ENCODE peak calls at places on chromosome 19, in seven cellular contexts. S, W, Q, E, G, A and B are unnamed samples.

GRCh38 chr19:38740932-38741331 is 3.3 kb downstream of the CAPN12 start:
- DNase-seq in E (no peak), W (no peak), S (no peak), G (no peak), A (no peak), Q (no peak), B (no peak)

GRCh38 chr19:46704379-46705076 is 12.4 kb downstream of the PRKD2 start:
- DNase-seq in E (peak; percentile 50), W (peak; percentile 52), Q (peak; percentile 69), G (peak; percentile 85), A (peak; percentile 80), S (peak; percentile 95), B (peak; percentile 81)

GRCh38 chr19:48970923-48971395 is 5.8 kb downstream of the FTL start:
- DNase-seq in W (peak; percentile 88), A (peak; percentile 93), Q (peak; percentile 80), E (peak; percentile 83), G (peak; percentile 91), S (peak; percentile 97), B (peak; percentile 80)

GRCh38 chr19:46478356-46478986 is 7.1 kb upstream of the PNMA8A start:
- DNase-seq in Q (no peak), E (peak; percentile 80), G (no peak), A (no peak), S (peak; percentile 97), W (peak; percentile 81), B (no peak)

GRCh38 chr19:41411682-41412265 is 14.2 kb downstream of the BCKDHA start:
- DNase-seq in Q (peak; percentile 94), A (peak; percentile 41), G (no peak), E (no peak), S (no peak), W (no peak), B (no peak)

GRCh38 chr19:42352216-42352892 is 26.9 kb downstream of the MEGF8 start:
- DNase-seq in S (peak; percentile 42), W (peak; percentile 20), E (peak; percentile 41), A (peak; percentile 53), Q (no peak), G (no peak), B (no peak)

GRCh38 chr19:15014579-15014978 is 34.7 kb upstream of the CASP14 start:
- DNase-seq in Q (no peak), G (no peak), A (no peak), E (no peak), S (peak; percentile 39), W (no peak), B (peak; percentile 21)

GRCh38 chr19:12991296-12991695 is 4.0 kb upstream of the NFIX start:
- DNase-seq in S (no peak), E (no peak), G (no peak), Q (no peak), W (no peak), A (no peak), B (no peak)

GRCh38 chr19:58060231-58060630 is 1.1 kb downstream of the ZNF135 start:
- DNase-seq in E (no peak), Q (no peak), G (peak; percentile 28), W (no peak), A (no peak), S (no peak), B (no peak)

GRCh38 chr19:45768644-45769053 is 403 bp downstream of the SIX5 start:
- DNase-seq in G (peak; percentile 26), Q (no peak), W (peak; percentile 52), A (no peak), S (peak; percentile 51), E (peak; percentile 81), B (peak; percentile 63)

GRCh38 chr19:17391371-17392151 is 2.4 kb downstream of the CCDC194 start:
- DNase-seq in S (peak; percentile 49), Q (no peak), E (no peak), W (no peak), G (no peak), A (no peak), B (no peak)

GRCh38 chr19:41546386-41546789 is 29.6 kb upstream of the CEACAM21 start:
- DNase-seq in E (no peak), W (no peak), Q (peak; percentile 41), S (no peak), G (no peak), A (no peak), B (no peak)

GRCh38 chr19:47573076-47574026 is at the start of gene ZNF541:
- DNase-seq in E (peak; percentile 69), Q (peak; percentile 44), S (peak; percentile 43), A (no peak), W (peak; percentile 61), G (peak; percentile 89), B (no peak)

GRCh38 chr19:15159251-15159650 is 41.5 kb downstream of the NOTCH3 start:
- DNase-seq in Q (no peak), E (peak; percentile 57), G (no peak), W (peak; percentile 43), S (peak; percentile 57), A (no peak), B (no peak)

GRCh38 chr19:39086401-39086800 is 2.2 kb downstream of the ACP7 start:
- DNase-seq in G (no peak), W (no peak), A (no peak), E (no peak), S (no peak), Q (no peak), B (no peak)

GRCh38 chr19:38093587-38093986 is 130.4 kb downstream of the DPF1 start:
- DNase-seq in S (no peak), W (no peak), Q (no peak), G (no peak), A (peak; percentile 38), E (no peak), B (no peak)

GRCh38 chr19:10915511-10916091 is 12.8 kb downstream of the YIPF2 start:
- DNase-seq in A (no peak), Q (peak; percentile 87), W (peak; percentile 71), E (peak; percentile 97), S (no peak), G (no peak), B (no peak)

GRCh38 chr19:11978492-11979100 is 13.8 kb downstream of the ZNF763 start:
- DNase-seq in W (no peak), A (no peak), Q (no peak), E (no peak), S (no peak), G (no peak), B (no peak)

DNA sequence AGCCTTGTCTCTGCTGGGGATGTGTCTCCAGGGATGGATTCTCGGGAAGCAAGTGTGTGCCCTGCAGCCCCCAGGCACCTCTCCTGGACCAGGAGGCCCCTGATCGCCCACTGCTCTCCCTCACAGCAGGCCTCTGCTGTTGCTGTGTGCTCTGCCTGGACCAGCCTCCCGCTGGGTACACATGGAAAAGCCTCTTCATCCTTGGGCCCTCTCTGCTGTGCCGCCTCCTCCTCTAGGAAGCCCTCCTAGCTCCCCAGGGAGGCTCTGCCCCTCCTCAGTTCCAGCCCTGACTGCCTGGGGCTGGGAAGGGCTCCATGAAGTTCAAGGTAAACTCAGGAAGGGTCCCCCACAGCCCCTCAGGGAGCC is 12.0 kb downstream of the NDUFA11 start:
- DNase-seq in Q (peak; percentile 26), W (no peak), E (no peak), G (no peak), A (peak; percentile 35), S (no peak), B (no peak)
- H3K4me3 ChIP-seq in Q (no peak overlapping the region), W (no peak overlapping the region), E (no peak overlapping the region), G (no peak overlapping the region), A (no peak overlapping the region), S (no peak overlapping the region), B (no peak overlapping the region)

GRCh38 chr19:21569497-21569870 is 64.1 kb downstream of the ZNF429 start:
- DNase-seq in E (peak; percentile 75), S (no peak), A (no peak), Q (peak; percentile 82), W (no peak), G (no peak), B (peak; percentile 79)
- H3K4me3 ChIP-seq in E (peak overlapping the region; percentile 96), S (no peak overlapping the region), A (no peak overlapping the region), Q (no peak overlapping the region), W (no peak overlapping the region), G (peak overlapping the region; percentile 55), B (peak overlapping the region; percentile 71)

DNA sequence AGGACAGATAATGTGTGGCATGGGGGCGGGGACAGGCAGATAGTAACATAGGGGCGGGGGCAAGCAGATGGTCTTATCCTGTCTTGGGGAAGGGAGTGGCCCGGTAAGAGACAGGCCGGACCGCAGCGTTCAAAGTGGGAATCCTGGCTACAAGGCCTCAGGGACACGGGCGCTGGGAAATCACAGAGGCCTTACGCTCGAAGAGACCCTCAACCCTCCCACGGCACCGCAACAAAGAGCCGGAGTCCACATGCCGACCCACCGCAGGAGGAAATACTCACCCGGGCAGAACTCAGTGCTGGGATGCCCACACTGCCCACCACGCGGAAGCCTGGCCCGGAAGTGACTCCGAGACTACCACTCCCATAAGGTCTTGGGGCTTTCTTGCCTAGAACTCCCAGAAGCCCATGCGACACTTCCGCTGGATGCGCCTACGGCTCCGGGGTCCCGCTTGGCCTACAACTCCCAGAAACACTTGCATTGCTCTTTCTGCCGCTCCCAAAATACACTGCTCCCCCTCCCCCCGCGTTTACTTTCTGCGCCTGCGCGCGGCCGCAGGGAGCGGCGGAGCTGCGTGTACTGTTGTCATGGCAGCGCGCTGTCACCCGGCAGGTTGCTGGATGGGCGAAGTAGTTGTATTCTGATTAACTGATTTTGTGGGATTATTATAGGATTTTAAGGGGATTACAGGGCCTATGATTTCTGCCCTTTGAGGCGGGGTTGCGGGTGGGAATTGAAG is at the start of gene CTU1:
- DNase-seq in S (peak; percentile 99), G (peak; percentile 100), Q (peak; percentile 99), E (peak; percentile 99), W (peak; percentile 100), A (peak; percentile 98), B (peak; percentile 99)
- H3K4me3 ChIP-seq in S (peak within 1 kb of the TSS; percentile 81), G (peak within 1 kb of the TSS; percentile 59), Q (peak within 1 kb of the TSS; percentile 69), E (peak within 1 kb of the TSS; percentile 84), W (peak within 1 kb of the TSS; percentile 84), A (peak within 1 kb of the TSS; percentile 85), B (peak within 1 kb of the TSS; percentile 80)

GRCh38 chr19:4582980-4583842 is 23.7 kb upstream of the SEMA6B start:
- DNase-seq in Q (peak; percentile 59), G (peak; percentile 27), W (no peak), E (no peak), S (no peak), A (no peak), B (no peak)

GRCh38 chr19:4580021-4580901 is 20.8 kb upstream of the SEMA6B start:
- DNase-seq in G (no peak), S (peak; percentile 89), W (no peak), A (no peak), E (no peak), Q (no peak), B (no peak)

GRCh38 chr19:4582112-4582553 is 22.6 kb upstream of the SEMA6B start:
- DNase-seq in G (no peak), E (no peak), S (peak; percentile 45), Q (no peak), W (no peak), A (no peak), B (no peak)

GRCh38 chr19:4580961-4581380 is 21.5 kb upstream of the SEMA6B start:
- DNase-seq in G (no peak), E (no peak), W (no peak), S (no peak), Q (no peak), A (no peak), B (no peak)

DNA sequence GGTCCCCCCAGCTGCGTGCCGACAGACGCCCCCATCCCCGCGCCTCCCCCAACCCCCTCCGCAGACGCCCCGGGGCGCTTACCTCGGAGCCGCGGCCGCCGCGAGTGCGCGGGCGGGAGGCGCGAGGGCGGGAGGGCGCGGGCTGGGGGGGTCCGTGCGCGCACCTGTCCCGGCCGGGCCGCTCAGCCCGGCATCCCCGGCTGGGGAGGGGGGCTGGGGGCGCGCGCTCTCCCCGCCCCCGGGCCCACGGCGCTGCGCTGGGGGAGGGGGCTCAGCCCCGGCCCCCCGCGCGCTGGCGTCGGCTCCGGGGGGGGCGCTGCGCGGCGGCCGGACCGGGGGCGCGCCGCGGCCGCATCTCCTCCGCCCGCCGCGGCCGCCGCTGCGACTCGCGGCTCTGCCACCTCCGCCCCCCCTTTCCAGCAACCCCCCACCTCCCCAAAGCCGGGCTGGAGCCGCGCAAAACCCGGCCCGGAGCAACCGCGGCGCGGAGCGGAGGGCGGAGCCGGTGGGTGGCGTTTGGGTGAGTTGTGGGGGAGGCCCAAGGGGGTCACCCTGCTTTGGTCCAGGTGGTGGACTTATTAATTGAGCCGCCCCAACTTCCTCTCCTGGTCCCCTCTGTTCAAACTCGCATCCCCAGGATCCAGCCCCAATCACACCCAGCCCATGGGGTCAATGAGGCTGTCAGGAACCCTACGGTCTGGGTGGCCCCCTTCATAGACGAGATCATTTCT is 22.1 kb upstream of the SEMA6B start:
- DNase-seq in W (no peak), G (no peak), S (peak; percentile 72), A (no peak), E (no peak), Q (no peak), B (peak; percentile 58)
- H3K4me3 ChIP-seq in W (peak overlapping the region; percentile 54), G (peak overlapping the region; percentile 29), S (peak overlapping the region; percentile 80), A (no peak overlapping the region), E (no peak overlapping the region), Q (no peak overlapping the region), B (no peak overlapping the region)